ENCODE peak calls at places on chromosome 13, in five cellular contexts. O, K, Z, I and X are unnamed samples.

GRCh38 chr13:94169783-94170513 is 309.5 kb downstream of the DCT start:
- DNase-seq in O (no peak), K (no peak), Z (no peak), I (no peak), X (no peak)

GRCh38 chr13:30739646-30740642 is 4.6 kb downstream of the ALOX5AP start:
- DNase-seq in O (no peak), K (peak; percentile 44), Z (peak; percentile 12), I (peak; percentile 27), X (no peak)

GRCh38 chr13:110456550-110456949 is 105.0 kb downstream of the RAB20 start:
- DNase-seq in O (no peak), K (no peak), Z (no peak), I (no peak), X (peak; percentile 58)

GRCh38 chr13:106132216-106132615 is 403.2 kb downstream of the EFNB2 start:
- DNase-seq in O (no peak), K (no peak), Z (no peak), I (no peak), X (no peak)

GRCh38 chr13:20988033-20988908 is 73.1 kb downstream of the LATS2 start:
- DNase-seq in O (no peak), K (no peak), Z (no peak), I (no peak), X (no peak)

GRCh38 chr13:74129500-74130144 is 4.6 kb downstream of the KLF12 start:
- DNase-seq in O (peak; percentile 65), K (no peak), Z (no peak), I (no peak), X (no peak)

GRCh38 chr13:90362718-90363117 is 984.8 kb upstream of the MIR17HG start:
- DNase-seq in O (no peak), K (no peak), Z (no peak), I (no peak), X (no peak)

GRCh38 chr13:24627090-24627714 is 53.0 kb upstream of the ATP12A start:
- DNase-seq in O (no peak), K (no peak), Z (peak; percentile 13), I (peak; percentile 24), X (no peak)

GRCh38 chr13:78137404-78138142 is 218.9 kb upstream of the EDNRB start:
- DNase-seq in O (no peak), K (no peak), Z (peak; percentile 6), I (no peak), X (no peak)

GRCh38 chr13:58472483-58472882 is 840.9 kb downstream of the PCDH17 start:
- DNase-seq in O (no peak), K (no peak), Z (no peak), I (no peak), X (no peak)

GRCh38 chr13:72458701-72459100 is 268.7 kb downstream of the MZT1 start:
- DNase-seq in O (no peak), K (no peak), Z (no peak), I (no peak), X (no peak)

GRCh38 chr13:112730157-112730671 is 40.4 kb downstream of the ATP11A start:
- DNase-seq in O (no peak), K (no peak), Z (no peak), I (peak; percentile 15), X (peak; percentile 33)

GRCh38 chr13:111388851-111389500 is 68.5 kb downstream of the TEX29 start:
- DNase-seq in O (no peak), K (peak; percentile 54), Z (no peak), I (peak; percentile 23), X (no peak)

GRCh38 chr13:87986639-87987250 is 315.6 kb downstream of the SLITRK5 start:
- DNase-seq in O (no peak), K (no peak), Z (no peak), I (no peak), X (no peak)

GRCh38 chr13:101709952-101710351 is 257.5 kb downstream of the ITGBL1 start:
- DNase-seq in O (no peak), K (no peak), Z (no peak), I (no peak), X (no peak)

GRCh38 chr13:113028336-113029060 is 59.5 kb downstream of the MCF2L start:
- DNase-seq in O (no peak), K (no peak), Z (no peak), I (no peak), X (no peak)

GRCh38 chr13:72435251-72435650 is 292.2 kb downstream of the MZT1 start:
- DNase-seq in O (no peak), K (no peak), Z (no peak), I (no peak), X (no peak)

GRCh38 chr13:106533101-106533939 is 2.1 kb downstream of the EFNB2 start:
- DNase-seq in O (peak; percentile 89), K (peak; percentile 87), Z (peak; percentile 43), I (peak; percentile 86), X (peak; percentile 92)

GRCh38 chr13:53052675-53053074 is 24.1 kb downstream of the OLFM4 start:
- DNase-seq in O (no peak), K (no peak), Z (no peak), I (peak; percentile 67), X (no peak)

GRCh38 chr13:94764576-94765321 is 52.4 kb upstream of the SOX21 start:
- DNase-seq in O (no peak), K (no peak), Z (no peak), I (no peak), X (no peak)

GRCh38 chr13:50386527-50387123 is 371.4 kb downstream of the KCNRG start:
- DNase-seq in O (no peak), K (no peak), Z (no peak), I (no peak), X (no peak)

GRCh38 chr13:57666554-57666953 is 35.0 kb downstream of the PCDH17 start:
- DNase-seq in O (no peak), K (no peak), Z (no peak), I (no peak), X (no peak)

GRCh38 chr13:60000081-60000480 is 163.6 kb downstream of the DIAPH3 start:
- DNase-seq in O (no peak), K (no peak), Z (no peak), I (no peak), X (no peak)

GRCh38 chr13:73776137-73776785 is 357.9 kb downstream of the KLF12 start:
- DNase-seq in O (no peak), K (no peak), Z (no peak), I (no peak), X (no peak)

GRCh38 chr13:20714563-20715339 is 11.3 kb downstream of the IL17D start:
- DNase-seq in O (no peak), K (no peak), Z (no peak), I (no peak), X (peak; percentile 82)

GRCh38 chr13:29567411-29567810 is 28.1 kb downstream of the SLC7A1 start:
- DNase-seq in O (no peak), K (no peak), Z (no peak), I (no peak), X (no peak)

GRCh38 chr13:50526771-50527567 is 316.5 kb downstream of the DLEU7 start:
- DNase-seq in O (peak; percentile 13), K (no peak), Z (no peak), I (no peak), X (peak; percentile 66)

GRCh38 chr13:40158218-40158617 is 502.8 kb downstream of the COG6 start:
- DNase-seq in O (no peak), K (no peak), Z (no peak), I (no peak), X (no peak)

GRCh38 chr13:113207890-113208423 is 512 bp downstream of the PCID2 start:
- DNase-seq in O (peak; percentile 43), K (no peak), Z (no peak), I (no peak), X (no peak)

GRCh38 chr13:32381539-32381938 is 46.4 kb downstream of the N4BP2L1 start:
- DNase-seq in O (no peak), K (no peak), Z (no peak), I (no peak), X (no peak)

GRCh38 chr13:105827074-105827473 is 708.4 kb downstream of the EFNB2 start:
- DNase-seq in O (no peak), K (no peak), Z (no peak), I (no peak), X (no peak)

GRCh38 chr13:28467034-28467433 is 27.9 kb downstream of the FLT1 start:
- DNase-seq in O (no peak), K (no peak), Z (no peak), I (no peak), X (no peak)

GRCh38 chr13:76976488-76976887 is 15.4 kb upstream of the CLN5 start:
- DNase-seq in O (no peak), K (no peak), Z (no peak), I (no peak), X (no peak)

GRCh38 chr13:113598081-113598410 is 13.5 kb downstream of the TFDP1 start:
- DNase-seq in O (no peak), K (peak; percentile 68), Z (no peak), I (no peak), X (peak; percentile 59)

GRCh38 chr13:37716796-37717195 is 118.2 kb upstream of the POSTN start:
- DNase-seq in O (no peak), K (no peak), Z (no peak), I (no peak), X (no peak)
- TF ChIP-seq CTCF in O (no peak), K (no peak), Z (no peak), I (no peak), X (no peak)

GRCh38 chr13:46097663-46098062 is 7.2 kb downstream of the CPB2 start:
- DNase-seq in O (no peak), K (no peak), Z (no peak), I (no peak), X (no peak)

GRCh38 chr13:46103037-46103436 is 1.8 kb downstream of the CPB2 start:
- DNase-seq in O (no peak), K (no peak), Z (no peak), I (no peak), X (no peak)

GRCh38 chr13:46101002-46101401 is 3.8 kb downstream of the CPB2 start:
- DNase-seq in O (no peak), K (no peak), Z (no peak), I (no peak), X (no peak)

GRCh38 chr13:46101488-46102289 is 3.1 kb downstream of the CPB2 start:
- DNase-seq in O (no peak), K (no peak), Z (no peak), I (no peak), X (no peak)

GRCh38 chr13:46100191-46100877 is 4.5 kb downstream of the CPB2 start:
- DNase-seq in O (no peak), K (no peak), Z (no peak), I (no peak), X (no peak)
- TF ChIP-seq EP300 in O (no peak), K (no peak), Z (no peak), I (no peak), X (no peak)

GRCh38 chr13:103238441-103238840 is 172.2 kb upstream of the SLC10A2 start:
- DNase-seq in O (no peak), K (no peak), Z (no peak), I (no peak), X (no peak)

GRCh38 chr13:103236213-103236612 is 170.0 kb upstream of the SLC10A2 start:
- DNase-seq in O (no peak), K (no peak), Z (no peak), I (no peak), X (no peak)
- TF ChIP-seq CTCF in O (no peak), K (no peak), Z (no peak), I (no peak), X (no peak)

DNA sequence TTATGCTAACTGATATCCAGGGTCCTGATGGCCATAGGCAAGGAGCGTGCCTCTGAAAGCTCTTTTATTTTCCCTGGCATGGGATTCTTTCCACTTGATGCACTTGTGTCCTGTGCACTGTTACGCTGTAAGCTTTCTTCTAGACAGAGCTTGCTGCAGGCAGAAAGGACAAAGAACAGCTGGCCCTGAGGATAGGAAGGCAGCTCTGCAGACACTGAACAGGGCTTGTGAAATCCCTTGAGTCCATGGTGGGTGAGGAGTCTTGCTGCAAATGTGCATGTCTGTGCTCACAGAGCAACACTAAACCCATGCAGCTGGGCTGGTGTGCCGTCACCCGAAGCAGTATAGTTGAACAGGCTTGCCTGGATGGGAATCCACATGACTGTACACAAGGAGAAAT is 126.6 kb downstream of the AKAP11 start:
- DNase-seq in O (no peak), K (no peak), Z (no peak), I (no peak), X (peak; percentile 73)
- TF ChIP-seq EP300 in O (no peak), K (no peak), Z (no peak), I (no peak), X (no peak)